ENCODE peak calls at places on chromosomes 16 and 17, in four cellular contexts. I, P, L and C are unnamed samples.

GRCh38 chr17:17959520-17960361 is 12.5 kb downstream of the TOM1L2 start:
- DNase-seq in P (no peak), L (no peak), I (peak; percentile 69), C (peak; percentile 68)

GRCh38 chr17:60645918-60646523 is 31.6 kb upstream of the BCAS3 start:
- DNase-seq in I (no peak), P (no peak), L (no peak), C (no peak)

GRCh38 chr17:32771396-32771795 is 105.5 kb downstream of the MYO1D start:
- DNase-seq in L (no peak), P (no peak), I (no peak), C (no peak)

GRCh38 chr16:4894276-4895150 is 42.4 kb downstream of the PPL start:
- DNase-seq in L (peak; percentile 69), P (no peak), I (no peak), C (no peak)

GRCh38 chr17:77314601-77315000 is 173.8 kb downstream of the SEC14L1 start:
- DNase-seq in P (no peak), I (no peak), L (no peak), C (no peak)

GRCh38 chr17:47935961-47936360 is 5.4 kb upstream of the PNPO start:
- DNase-seq in P (no peak), I (peak; percentile 85), L (peak; percentile 86), C (no peak)

GRCh38 chr17:57597531-57598453 is 147.3 kb downstream of the CCDC182 start:
- DNase-seq in P (peak; percentile 49), L (peak; percentile 50), I (peak; percentile 82), C (no peak)

GRCh38 chr17:35849469-35850348 is 19.0 kb downstream of the HEATR9 start:
- DNase-seq in L (peak; percentile 48), I (peak; percentile 67), P (peak; percentile 31), C (peak; percentile 20)

GRCh38 chr17:39150795-39151679 is at the start of gene PLXDC1:
- DNase-seq in P (no peak), I (no peak), L (no peak), C (no peak)

GRCh38 chr17:66312912-66313311 is 10.5 kb downstream of the PRKCA start:
- DNase-seq in L (no peak), I (no peak), P (no peak), C (no peak)

GRCh38 chr16:8751481-8752311 is 45.7 kb downstream of the TMEM186 start:
- DNase-seq in P (peak; percentile 15), L (no peak), I (peak; percentile 78), C (no peak)

GRCh38 chr16:48367443-48368049 is 17.7 kb downstream of the SIAH1 start:
- DNase-seq in L (no peak), I (no peak), P (no peak), C (no peak)

GRCh38 chr16:55280622-55281021 is 43.4 kb upstream of the IRX6 start:
- DNase-seq in P (no peak), I (no peak), L (no peak), C (no peak)

GRCh38 chr16:12017583-12017982 is 41.0 kb downstream of the SNX29 start:
- DNase-seq in I (peak; percentile 80), P (no peak), L (no peak), C (no peak)

DNA sequence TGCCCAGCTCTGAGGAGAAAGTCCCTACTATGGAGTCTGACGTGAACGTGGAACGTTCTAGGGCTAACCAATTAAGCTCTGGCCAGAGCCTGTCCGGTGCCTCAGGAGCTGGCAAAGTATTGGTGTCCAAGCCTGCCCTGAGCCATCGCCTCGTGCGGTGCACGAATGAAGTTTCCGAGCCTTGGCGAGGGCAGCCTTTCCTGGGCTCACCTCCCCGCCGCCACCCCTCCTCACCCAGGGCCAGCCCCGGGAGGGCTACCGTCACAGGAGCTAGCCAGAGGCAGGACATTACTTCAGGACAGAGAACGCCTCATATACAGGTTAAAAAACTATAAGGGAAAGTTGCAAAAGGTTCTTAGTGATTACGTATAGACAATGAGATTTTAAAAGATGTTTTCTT is 23.6 kb upstream of the TRAP1 start:
- DNase-seq in I (no peak), P (no peak), L (no peak), C (no peak)
- TF ChIP-seq CEBPB in I (no peak), P (no peak), L (no peak), C (no peak)

GRCh38 chr17:58789831-58790230 is 34.2 kb downstream of the PPM1E start:
- DNase-seq in L (no peak), I (no peak), P (no peak), C (no peak)

GRCh38 chr17:58788199-58788598 is 32.5 kb downstream of the PPM1E start:
- DNase-seq in L (no peak), I (no peak), P (no peak), C (no peak)

GRCh38 chr17:58789160-58789559 is 33.5 kb downstream of the PPM1E start:
- DNase-seq in I (no peak), L (no peak), P (no peak), C (no peak)

GRCh38 chr17:58785097-58785496 is 29.4 kb downstream of the PPM1E start:
- DNase-seq in P (no peak), L (no peak), I (no peak), C (no peak)

GRCh38 chr17:58786586-58787295 is 31.1 kb downstream of the PPM1E start:
- DNase-seq in L (no peak), P (no peak), I (peak; percentile 87), C (no peak)
- TF ChIP-seq CHD1 in L (no peak), P (no peak), I (no peak), C (no peak)

DNA sequence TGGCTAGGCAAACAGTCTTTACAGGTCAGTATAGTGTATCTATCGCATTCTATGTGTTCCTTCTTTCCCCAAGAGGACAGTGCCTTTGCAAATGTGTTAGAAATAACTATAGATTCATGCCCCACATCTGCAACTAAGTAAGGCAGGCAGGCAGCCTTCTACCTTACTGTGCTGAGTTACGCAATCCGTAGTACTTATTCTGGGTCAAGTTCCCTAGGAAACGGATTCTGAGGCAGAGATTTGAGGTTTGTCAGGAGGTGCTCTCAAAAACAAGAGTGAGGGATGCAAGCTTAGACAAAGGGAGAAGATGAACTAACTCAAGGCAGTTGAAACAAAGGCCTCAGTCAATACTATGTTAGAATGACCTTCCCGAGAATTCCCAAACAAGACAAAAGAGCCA is 12.7 kb upstream of the ANKFY1 start:
- DNase-seq in I (no peak), P (no peak), L (no peak), C (no peak)
- TF ChIP-seq CEBPB in I (peak; percentile 89), P (peak; percentile 91), L (peak; percentile 86), C (no peak)

GRCh38 chr17:62967111-62967449 is 1.0 kb downstream of the TANC2 start:
- DNase-seq in P (no peak), I (no peak), L (no peak), C (no peak)

GRCh38 chr17:62966426-62967110 is 533 bp downstream of the TANC2 start:
- DNase-seq in I (peak; percentile 18), P (no peak), L (peak; percentile 20), C (no peak)

GRCh38 chr17:62970617-62971016 is 4.6 kb downstream of the TANC2 start:
- DNase-seq in I (no peak), L (no peak), P (no peak), C (no peak)

GRCh38 chr17:62965649-62966425 is at the start of gene TANC2:
- DNase-seq in P (peak; percentile 54), I (peak; percentile 81), L (peak; percentile 94), C (peak; percentile 3)

DNA sequence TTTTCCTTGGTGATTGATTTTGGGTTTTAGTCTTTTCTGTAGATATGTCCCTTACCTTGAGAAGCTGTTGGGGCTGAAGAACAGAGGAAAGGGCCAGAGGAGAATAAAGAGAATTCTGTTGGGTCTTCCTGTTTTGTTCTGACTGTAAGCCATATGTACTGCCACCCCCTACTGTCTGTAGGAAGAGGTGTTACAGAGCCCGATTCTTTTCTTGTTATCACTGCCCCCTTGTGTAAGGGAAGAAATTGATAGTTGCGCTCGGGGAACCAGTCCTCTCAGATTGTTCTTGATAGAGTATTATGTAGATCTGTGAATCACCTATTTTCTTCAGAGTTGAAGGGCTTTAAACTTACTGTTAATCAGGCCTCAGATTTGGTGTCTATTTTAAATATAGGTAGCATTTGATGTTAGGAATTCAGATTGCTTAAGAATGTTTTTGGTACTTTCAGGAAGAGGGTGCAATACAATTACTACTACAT is 2.4 kb downstream of the TANC2 start:
- DNase-seq in I (peak; percentile 94), L (peak; percentile 88), P (no peak), C (peak; percentile 24)
- TF ChIP-seq CHD1 in I (peak; percentile 80), L (no peak), P (no peak), C (no peak)

GRCh38 chr16:77784441-77785356 is 3.7 kb upstream of the VAT1L start:
- DNase-seq in I (no peak), P (no peak), L (no peak), C (no peak)
- TF ChIP-seq CEBPB in I (no peak), P (no peak), L (no peak), C (no peak)

GRCh38 chr17:29112780-29113295 is 67.4 kb downstream of the MYO18A start:
- DNase-seq in I (no peak), L (no peak), P (no peak), C (no peak)
- TF ChIP-seq CHD1 in I (no peak), L (no peak), P (no peak), C (no peak)

GRCh38 chr16:57889960-57890751 is 80.8 kb downstream of the CNGB1 start:
- DNase-seq in P (no peak), I (peak; percentile 28), L (no peak), C (no peak)

GRCh38 chr16:57890752-57891111 is 80.2 kb downstream of the CNGB1 start:
- DNase-seq in L (no peak), P (no peak), I (no peak), C (no peak)

GRCh38 chr16:57888128-57888527 is 82.8 kb downstream of the CNGB1 start:
- DNase-seq in L (no peak), I (no peak), P (no peak), C (no peak)

GRCh38 chr16:57889111-57889510 is 81.8 kb downstream of the CNGB1 start:
- DNase-seq in I (no peak), L (no peak), P (no peak), C (no peak)

DNA sequence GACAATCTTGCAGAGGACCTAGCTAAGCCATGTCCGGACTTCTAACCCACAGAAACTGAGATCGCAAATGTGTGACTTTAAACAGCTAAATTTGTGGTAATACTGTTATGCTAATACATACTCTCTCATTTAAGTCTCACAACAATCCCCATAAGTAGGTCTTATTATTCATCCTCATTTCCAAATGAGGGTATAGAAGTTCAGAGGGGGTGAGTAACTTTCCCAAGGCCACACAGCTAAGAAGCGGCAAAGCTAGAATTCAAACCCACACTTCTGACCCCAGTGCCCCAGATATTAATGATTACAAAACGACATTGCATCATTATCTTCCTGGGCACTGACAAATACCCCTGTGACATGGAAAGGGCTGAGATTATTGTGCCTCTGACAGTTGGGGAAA is 81.4 kb downstream of the CNGB1 start:
- DNase-seq in L (no peak), I (no peak), P (no peak), C (no peak)
- TF ChIP-seq CEBPB in L (no peak), I (peak; percentile 56), P (no peak), C (no peak)